ENCODE peak calls at places on chromosomes 11 and 22, in eight cellular contexts. B is colonic mucosa, I is brain microvascular endothelial cell, A is aorta, T is tibial artery, J is cardiac muscle cell, S is ovary, Q is adrenal gland. Z is an unnamed sample.

GRCh38 chr11:78759067-78759466 is 184.4 kb upstream of the NARS2 start:
- DNase-seq in B (no peak), J (no peak), I (no peak), S (no peak), Q (no peak), A (no peak), T (no peak), Z (no peak)

GRCh38 chr11:68116892-68117435 is 4.2 kb downstream of the CHKA start:
- DNase-seq in B (no peak), Q (no peak), A (no peak), J (no peak), T (no peak), S (no peak), I (no peak), Z (no peak)

GRCh38 chr11:120569903-120570302 is 58.4 kb downstream of the GRIK4 start:
- DNase-seq in I (no peak), J (no peak), A (peak; percentile 21), B (no peak), S (no peak), Q (no peak), T (no peak), Z (no peak)

GRCh38 chr11:73549367-73549766 is 48.5 kb downstream of the FAM168A start:
- DNase-seq in S (no peak), I (no peak), J (no peak), A (no peak), Q (no peak), B (no peak), T (no peak), Z (no peak)

GRCh38 chr22:43540570-43540969 is 128.8 kb downstream of the MPPED1 start:
- DNase-seq in Q (no peak), S (no peak), B (no peak), J (no peak), A (peak; percentile 38), T (no peak), I (no peak), Z (no peak)

GRCh38 chr11:65111537-65112225 is at the start of gene TM7SF2:
- DNase-seq in T (peak; percentile 95), B (peak; percentile 98), J (peak; percentile 99), I (peak; percentile 82), Q (peak; percentile 96), A (peak; percentile 99), S (peak; percentile 98), Z (no peak)

GRCh38 chr11:125401746-125402145 is 94.3 kb downstream of the FEZ1 start:
- DNase-seq in S (peak; percentile 54), I (no peak), A (peak; percentile 74), B (peak; percentile 28), J (peak; percentile 38), T (peak; percentile 38), Q (no peak), Z (no peak)

GRCh38 chr11:128763224-128763623 is 69.4 kb downstream of the FLI1 start:
- DNase-seq in A (no peak), I (peak; percentile 24), Q (no peak), S (no peak), T (no peak), J (no peak), B (no peak), Z (no peak)

GRCh38 chr11:124923296-124923695 is 4.2 kb downstream of the HEPN1 start:
- DNase-seq in B (no peak), I (no peak), S (no peak), J (no peak), A (no peak), T (no peak), Q (no peak), Z (no peak)

GRCh38 chr22:31046591-31047226 is 34.4 kb upstream of the SMTN start:
- DNase-seq in Q (peak; percentile 56), I (no peak), J (peak; percentile 42), B (no peak), T (peak; percentile 38), A (no peak), S (peak; percentile 73), Z (no peak)

GRCh38 chr11:128299132-128299726 is 288.1 kb downstream of the ETS1 start:
- DNase-seq in S (no peak), I (peak; percentile 40), B (no peak), T (peak; percentile 29), J (no peak), Q (no peak), A (no peak), Z (peak; percentile 39)

GRCh38 chr11:119696378-119697157 is 32.4 kb downstream of the NECTIN1 start:
- DNase-seq in Q (no peak), B (peak; percentile 62), J (no peak), S (no peak), A (no peak), I (no peak), T (no peak), Z (no peak)

GRCh38 chr11:74212533-74212932 is 41.4 kb downstream of the PPME1 start:
- DNase-seq in J (no peak), T (no peak), B (no peak), I (no peak), S (no peak), Q (no peak), A (no peak), Z (no peak)

GRCh38 chr11:124114942-124115781 is at the start of gene VWA5A:
- DNase-seq in B (peak; percentile 94), A (peak; percentile 89), S (peak; percentile 76), T (peak; percentile 86), Q (peak; percentile 87), I (peak; percentile 89), J (peak; percentile 83), Z (peak; percentile 56)

GRCh38 chr22:27507935-27508504 is 293.5 kb downstream of the MN1 start:
- DNase-seq in B (no peak), S (no peak), I (no peak), A (no peak), T (no peak), J (no peak), Q (no peak), Z (no peak)

GRCh38 chr22:26918236-26918635 is 260.8 kb downstream of the MIAT start:
- DNase-seq in T (no peak), S (no peak), B (no peak), J (no peak), I (no peak), Q (no peak), A (no peak), Z (no peak)

GRCh38 chr11:96607890-96608558 is 218.2 kb downstream of the JRKL start:
- DNase-seq in A (no peak), J (no peak), B (no peak), S (no peak), Q (no peak), I (no peak), T (no peak), Z (no peak)

GRCh38 chr11:94219771-94220170 is 84.6 kb upstream of the IZUMO1R start:
- DNase-seq in Q (no peak), J (no peak), A (no peak), I (no peak), S (no peak), B (no peak), T (no peak), Z (no peak)

GRCh38 chr22:30869996-30870395 is 98.6 kb downstream of the MORC2 start:
- DNase-seq in S (peak; percentile 17), B (no peak), T (no peak), J (no peak), A (peak; percentile 40), Q (no peak), I (no peak), Z (no peak)

GRCh38 chr11:64880240-64881001 is 2.0 kb upstream of the EHD1 start:
- DNase-seq in J (no peak), S (no peak), B (no peak), T (no peak), Q (no peak), A (peak; percentile 69), I (no peak), Z (no peak)

GRCh38 chr22:19882446-19883381 is 28.0 kb upstream of the GNB1L start:
- DNase-seq in J (no peak), S (peak; percentile 29), I (no peak), A (peak; percentile 68), Q (no peak), B (peak; percentile 16), T (peak; percentile 15), Z (no peak)

GRCh38 chr11:78110830-78111229 is 28.6 kb downstream of the ALG8 start:
- DNase-seq in B (no peak), I (no peak), T (no peak), Q (no peak), S (no peak), J (no peak), A (no peak), Z (no peak)

GRCh38 chr22:38035530-38035885 is 21.7 kb upstream of the PICK1 start:
- DNase-seq in B (no peak), I (no peak), Q (no peak), T (no peak), A (no peak), J (no peak), S (no peak), Z (no peak)

DNA sequence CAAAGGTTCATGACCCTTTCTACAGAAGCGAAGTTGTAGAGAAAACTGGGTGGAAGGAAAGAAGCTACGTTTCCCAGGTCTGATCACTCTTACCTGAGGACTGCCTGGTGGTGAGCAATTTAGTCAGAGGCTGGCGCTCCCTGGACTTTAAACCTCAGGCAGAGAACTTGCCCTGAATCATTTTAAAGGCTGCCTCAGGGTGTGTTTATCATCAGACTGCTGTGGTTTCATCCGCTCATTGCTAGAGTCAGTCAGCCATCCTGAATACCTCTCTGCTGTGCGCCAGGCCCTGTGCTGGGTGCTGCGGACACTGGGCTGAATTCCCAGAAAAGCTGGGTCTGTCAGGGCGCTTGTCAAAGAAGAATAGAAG is 2.7 kb downstream of the DTX4 start:
- DNase-seq in Q (no peak), A (no peak), B (peak; percentile 77), S (no peak), I (no peak), J (no peak), T (no peak), Z (peak; percentile 57)
- H3K4me3 ChIP-seq in Q (no peak overlapping the region), A (no peak overlapping the region), B (peak overlapping the region; percentile 61), S (no peak overlapping the region), I (no peak overlapping the region), J (no peak overlapping the region), T (no peak overlapping the region), Z (no peak overlapping the region)

DNA sequence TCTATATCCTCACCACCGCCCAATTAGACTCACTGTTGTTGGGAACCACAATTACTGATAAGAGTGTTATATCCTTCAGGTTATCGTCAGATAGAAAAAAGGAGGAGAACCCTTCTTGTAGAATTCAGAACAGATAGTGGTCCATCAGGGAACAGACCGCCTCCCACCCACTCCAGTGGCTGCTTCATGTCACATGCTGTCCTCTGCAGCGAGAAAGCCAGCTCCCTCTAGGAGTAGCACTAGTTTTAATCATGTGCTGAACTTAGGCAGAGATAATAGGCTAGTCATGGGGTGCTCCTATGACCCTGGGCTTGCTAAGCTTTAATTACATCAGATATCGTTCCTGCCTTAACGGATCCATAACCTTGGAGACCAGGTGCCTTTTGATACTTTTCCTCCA is 51.5 kb upstream of the RAB1B start:
- DNase-seq in A (peak; percentile 38), B (no peak), Q (no peak), T (no peak), I (no peak), J (no peak), S (peak; percentile 4), Z (no peak)
- H3K36me3 ChIP-seq in A (no peaks in the 10 kb centered on the region), B (no peaks in the 10 kb centered on the region), Q (no peaks in the 10 kb centered on the region), T (peaks cover 42% of the 10 kb centered on the region), I (peaks cover 74% of the 10 kb centered on the region), J (peaks cover 30% of the 10 kb centered on the region), S (no peaks in the 10 kb centered on the region), Z (peaks cover 3% of the 10 kb centered on the region)

GRCh38 chr11:84594602-84595001 is 1032.5 kb downstream of the DLG2 start:
- DNase-seq in I (no peak), S (no peak), B (no peak), Q (no peak), J (no peak), T (no peak), A (no peak), Z (no peak)
- H3K4me3 ChIP-seq in I (no peak overlapping the region), S (no peak overlapping the region), B (no peak overlapping the region), Q (no peak overlapping the region), J (no peak overlapping the region), T (no peak overlapping the region), A (no peak overlapping the region), Z (no peak overlapping the region)

GRCh38 chr22:22099194-22099486 is 116.6 kb upstream of the TOP3B start:
- DNase-seq in B (no peak), Q (no peak), A (no peak), I (no peak), S (no peak), T (no peak), J (no peak), Z (no peak)
- H3K36me3 ChIP-seq in B (no peaks in the 10 kb centered on the region), Q (no peaks in the 10 kb centered on the region), A (no peaks in the 10 kb centered on the region), I (no peaks in the 10 kb centered on the region), S (no peaks in the 10 kb centered on the region), T (no peaks in the 10 kb centered on the region), J (no peaks in the 10 kb centered on the region), Z (no peaks in the 10 kb centered on the region)